ENCODE peak calls at places on chromosomes 6 and 20, in seven cellular contexts. One of them, this sample, is unnamed.

GRCh38 chr6:56863366-56863765 is 91.5 kb upstream of the BEND6 start:
- DNase-seq in uterus: no peak
- DNase-seq in left ventricle myocardium inferior: no peak
- DNase-seq in Calu3: peak; percentile 30
- DNase-seq in GM06990: no peak
- DNase-seq in RWPE1: peak; percentile 89
- DNase-seq in IMR-90: peak; percentile 89
- DNase-seq in this sample: no peak

GRCh38 chr20:51461306-51461705 is 81.2 kb downstream of the NFATC2 start:
- DNase-seq in uterus: no peak
- DNase-seq in left ventricle myocardium inferior: no peak
- DNase-seq in Calu3: no peak
- DNase-seq in GM06990: no peak
- DNase-seq in RWPE1: no peak
- DNase-seq in IMR-90: no peak
- DNase-seq in this sample: no peak

GRCh38 chr6:111481836-111482235 is 1.2 kb downstream of the REV3L start:
- DNase-seq in uterus: no peak
- DNase-seq in left ventricle myocardium inferior: no peak
- DNase-seq in Calu3: no peak
- DNase-seq in GM06990: no peak
- DNase-seq in RWPE1: no peak
- DNase-seq in IMR-90: peak; percentile 11
- DNase-seq in this sample: no peak

GRCh38 chr20:1838479-1839279 is 56.5 kb upstream of the SIRPA start:
- DNase-seq in uterus: no peak
- DNase-seq in left ventricle myocardium inferior: no peak
- DNase-seq in Calu3: no peak
- DNase-seq in GM06990: no peak
- DNase-seq in RWPE1: no peak
- DNase-seq in IMR-90: no peak
- DNase-seq in this sample: no peak

GRCh38 chr20:16415079-16415478 is 158.2 kb downstream of the KIF16B start:
- DNase-seq in uterus: no peak
- DNase-seq in left ventricle myocardium inferior: no peak
- DNase-seq in Calu3: no peak
- DNase-seq in GM06990: no peak
- DNase-seq in RWPE1: no peak
- DNase-seq in IMR-90: peak; percentile 54
- DNase-seq in this sample: no peak

GRCh38 chr20:23159256-23159922 is 73.3 kb upstream of the CD93 start:
- DNase-seq in uterus: no peak
- DNase-seq in left ventricle myocardium inferior: no peak
- DNase-seq in Calu3: no peak
- DNase-seq in GM06990: no peak
- DNase-seq in RWPE1: no peak
- DNase-seq in IMR-90: no peak
- DNase-seq in this sample: no peak

GRCh38 chr6:40923326-40923725 is 115.7 kb downstream of the UNC5CL start:
- DNase-seq in uterus: no peak
- DNase-seq in left ventricle myocardium inferior: no peak
- DNase-seq in Calu3: no peak
- DNase-seq in GM06990: no peak
- DNase-seq in RWPE1: no peak
- DNase-seq in IMR-90: no peak
- DNase-seq in this sample: no peak

GRCh38 chr20:46057856-46058655 is 29.0 kb downstream of the SLC12A5 start:
- DNase-seq in uterus: peak; percentile 24
- DNase-seq in left ventricle myocardium inferior: peak; percentile 51
- DNase-seq in Calu3: no peak
- DNase-seq in GM06990: no peak
- DNase-seq in RWPE1: peak; percentile 32
- DNase-seq in IMR-90: peak; percentile 47
- DNase-seq in this sample: no peak

GRCh38 chr6:35181933-35182612 is 31.7 kb upstream of the SCUBE3 start:
- DNase-seq in uterus: peak; percentile 19
- DNase-seq in left ventricle myocardium inferior: peak; percentile 57
- DNase-seq in Calu3: peak; percentile 85
- DNase-seq in GM06990: peak; percentile 20
- DNase-seq in RWPE1: peak; percentile 78
- DNase-seq in IMR-90: peak; percentile 61
- DNase-seq in this sample: peak; percentile 34

GRCh38 chr6:126620747-126621146 is 280.8 kb downstream of the CENPW start:
- DNase-seq in uterus: no peak
- DNase-seq in left ventricle myocardium inferior: no peak
- DNase-seq in Calu3: no peak
- DNase-seq in GM06990: no peak
- DNase-seq in RWPE1: no peak
- DNase-seq in IMR-90: no peak
- DNase-seq in this sample: no peak

GRCh38 chr20:266604-267562 is 9.4 kb downstream of the DEFB132 start:
- DNase-seq in uterus: peak; percentile 83
- DNase-seq in left ventricle myocardium inferior: peak; percentile 86
- DNase-seq in Calu3: peak; percentile 87
- DNase-seq in GM06990: peak; percentile 88
- DNase-seq in RWPE1: peak; percentile 82
- DNase-seq in IMR-90: peak; percentile 62
- DNase-seq in this sample: peak; percentile 96

GRCh38 chr6:39770476-39770875 is 21.7 kb upstream of the DAAM2 start:
- DNase-seq in uterus: no peak
- DNase-seq in left ventricle myocardium inferior: no peak
- DNase-seq in Calu3: no peak
- DNase-seq in GM06990: no peak
- DNase-seq in RWPE1: no peak
- DNase-seq in IMR-90: no peak
- DNase-seq in this sample: no peak

GRCh38 chr6:35287671-35288396 is 9.8 kb upstream of the DEF6 start:
- DNase-seq in uterus: no peak
- DNase-seq in left ventricle myocardium inferior: no peak
- DNase-seq in Calu3: no peak
- DNase-seq in GM06990: no peak
- DNase-seq in RWPE1: no peak
- DNase-seq in IMR-90: peak; percentile 91
- DNase-seq in this sample: no peak

GRCh38 chr6:52551483-52552277 is 25.2 kb downstream of the TRAM2 start:
- DNase-seq in uterus: peak; percentile 40
- DNase-seq in left ventricle myocardium inferior: peak; percentile 58
- DNase-seq in Calu3: peak; percentile 54
- DNase-seq in GM06990: no peak
- DNase-seq in RWPE1: peak; percentile 87
- DNase-seq in IMR-90: peak; percentile 91
- DNase-seq in this sample: no peak

GRCh38 chr6:15941168-15941567 is 187.7 kb upstream of the MYLIP start:
- DNase-seq in uterus: no peak
- DNase-seq in left ventricle myocardium inferior: no peak
- DNase-seq in Calu3: no peak
- DNase-seq in GM06990: no peak
- DNase-seq in RWPE1: no peak
- DNase-seq in IMR-90: no peak
- DNase-seq in this sample: no peak

DNA sequence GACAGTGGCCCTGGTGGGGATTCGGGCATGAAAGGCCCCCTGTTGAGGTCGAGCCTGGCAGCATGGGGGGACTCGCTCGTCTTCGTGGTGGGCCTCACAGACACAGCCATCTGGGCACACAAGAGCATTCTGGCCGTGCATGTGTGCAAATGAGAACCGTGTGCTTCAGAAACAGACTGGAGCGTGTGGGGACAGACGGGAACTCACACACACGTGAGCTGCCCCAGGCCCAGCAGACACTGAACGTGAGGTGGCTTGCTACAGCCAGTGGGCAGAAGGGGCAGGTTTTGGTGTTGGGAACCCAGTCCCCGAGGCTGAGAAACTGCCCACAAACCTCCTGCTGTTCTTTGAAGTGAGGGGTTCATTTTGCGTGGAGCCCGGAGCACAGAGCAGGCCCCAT is 38.6 kb upstream of the BHLHE23 start:
- DNase-seq in uterus: no peak
- DNase-seq in left ventricle myocardium inferior: no peak
- DNase-seq in Calu3: no peak
- DNase-seq in GM06990: no peak
- DNase-seq in RWPE1: no peak
- DNase-seq in IMR-90: no peak
- DNase-seq in this sample: no peak
- TF ChIP-seq CTCF in uterus: no peak
- TF ChIP-seq CTCF in left ventricle myocardium inferior: no peak
- TF ChIP-seq CTCF in Calu3: no peak
- TF ChIP-seq CTCF in GM06990: no peak
- TF ChIP-seq CTCF in RWPE1: no peak
- TF ChIP-seq CTCF in IMR-90: no peak
- TF ChIP-seq CTCF in this sample: no peak

DNA sequence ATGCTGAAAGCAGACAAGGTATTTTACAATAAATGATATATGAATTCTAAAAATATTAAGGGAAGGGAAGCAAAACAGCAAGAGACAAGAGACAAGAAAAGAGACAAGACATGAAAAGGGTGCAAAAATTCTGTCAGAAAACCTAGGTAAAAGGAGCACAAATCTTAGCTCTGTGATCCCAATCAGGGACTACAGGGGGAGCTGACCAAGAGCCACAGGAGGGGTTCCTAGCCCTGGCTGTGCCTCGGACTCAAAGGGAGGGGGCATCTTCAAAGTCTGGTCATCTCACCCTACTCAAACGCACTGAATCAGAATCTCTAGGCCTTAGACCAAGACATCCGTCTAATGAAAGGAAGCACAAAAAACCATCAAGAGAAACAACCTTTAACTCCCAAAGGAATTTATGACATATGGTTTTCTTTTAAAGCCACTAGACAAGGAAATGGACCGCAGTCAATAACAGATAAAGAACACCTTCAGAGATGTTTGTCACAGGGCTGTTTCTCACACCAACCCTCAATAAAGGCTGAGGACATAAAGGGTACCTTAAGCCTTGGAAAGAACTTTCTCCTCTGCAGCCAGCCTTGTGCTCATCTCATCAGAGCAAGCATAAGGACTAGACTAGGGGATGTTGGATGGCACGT is 130.4 kb upstream of the CDYL start:
- DNase-seq in uterus: no peak
- DNase-seq in left ventricle myocardium inferior: no peak
- DNase-seq in Calu3: no peak
- DNase-seq in GM06990: no peak
- DNase-seq in RWPE1: no peak
- DNase-seq in IMR-90: no peak
- DNase-seq in this sample: no peak
- TF ChIP-seq CTCF in uterus: no peak
- TF ChIP-seq CTCF in left ventricle myocardium inferior: no peak
- TF ChIP-seq CTCF in Calu3: no peak
- TF ChIP-seq CTCF in GM06990: no peak
- TF ChIP-seq CTCF in RWPE1: no peak
- TF ChIP-seq CTCF in IMR-90: peak; percentile 5
- TF ChIP-seq CTCF in this sample: no peak

GRCh38 chr6:138529510-138529909 is 30.2 kb upstream of the NHSL1 start:
- DNase-seq in uterus: no peak
- DNase-seq in left ventricle myocardium inferior: no peak
- DNase-seq in Calu3: no peak
- DNase-seq in GM06990: no peak
- DNase-seq in RWPE1: no peak
- DNase-seq in IMR-90: no peak
- DNase-seq in this sample: no peak

GRCh38 chr6:138528986-138529385 is 29.7 kb upstream of the NHSL1 start:
- DNase-seq in uterus: no peak
- DNase-seq in left ventricle myocardium inferior: no peak
- DNase-seq in Calu3: no peak
- DNase-seq in GM06990: no peak
- DNase-seq in RWPE1: no peak
- DNase-seq in IMR-90: no peak
- DNase-seq in this sample: no peak

GRCh38 chr6:138526822-138527235 is 27.5 kb upstream of the NHSL1 start:
- DNase-seq in uterus: no peak
- DNase-seq in left ventricle myocardium inferior: no peak
- DNase-seq in Calu3: no peak
- DNase-seq in GM06990: no peak
- DNase-seq in RWPE1: no peak
- DNase-seq in IMR-90: no peak
- DNase-seq in this sample: no peak

GRCh38 chr6:138527376-138528092 is 28.2 kb upstream of the NHSL1 start:
- DNase-seq in uterus: no peak
- DNase-seq in left ventricle myocardium inferior: no peak
- DNase-seq in Calu3: no peak
- DNase-seq in GM06990: no peak
- DNase-seq in RWPE1: no peak
- DNase-seq in IMR-90: no peak
- DNase-seq in this sample: no peak

GRCh38 chr6:138528137-138528536 is 28.8 kb upstream of the NHSL1 start:
- DNase-seq in uterus: no peak
- DNase-seq in left ventricle myocardium inferior: no peak
- DNase-seq in Calu3: no peak
- DNase-seq in GM06990: no peak
- DNase-seq in RWPE1: no peak
- DNase-seq in IMR-90: peak; percentile 34
- DNase-seq in this sample: no peak
- TF ChIP-seq CTCF in uterus: no peak
- TF ChIP-seq CTCF in left ventricle myocardium inferior: no peak
- TF ChIP-seq CTCF in Calu3: no peak
- TF ChIP-seq CTCF in GM06990: no peak
- TF ChIP-seq CTCF in RWPE1: no peak
- TF ChIP-seq CTCF in IMR-90: no peak
- TF ChIP-seq CTCF in this sample: no peak

DNA sequence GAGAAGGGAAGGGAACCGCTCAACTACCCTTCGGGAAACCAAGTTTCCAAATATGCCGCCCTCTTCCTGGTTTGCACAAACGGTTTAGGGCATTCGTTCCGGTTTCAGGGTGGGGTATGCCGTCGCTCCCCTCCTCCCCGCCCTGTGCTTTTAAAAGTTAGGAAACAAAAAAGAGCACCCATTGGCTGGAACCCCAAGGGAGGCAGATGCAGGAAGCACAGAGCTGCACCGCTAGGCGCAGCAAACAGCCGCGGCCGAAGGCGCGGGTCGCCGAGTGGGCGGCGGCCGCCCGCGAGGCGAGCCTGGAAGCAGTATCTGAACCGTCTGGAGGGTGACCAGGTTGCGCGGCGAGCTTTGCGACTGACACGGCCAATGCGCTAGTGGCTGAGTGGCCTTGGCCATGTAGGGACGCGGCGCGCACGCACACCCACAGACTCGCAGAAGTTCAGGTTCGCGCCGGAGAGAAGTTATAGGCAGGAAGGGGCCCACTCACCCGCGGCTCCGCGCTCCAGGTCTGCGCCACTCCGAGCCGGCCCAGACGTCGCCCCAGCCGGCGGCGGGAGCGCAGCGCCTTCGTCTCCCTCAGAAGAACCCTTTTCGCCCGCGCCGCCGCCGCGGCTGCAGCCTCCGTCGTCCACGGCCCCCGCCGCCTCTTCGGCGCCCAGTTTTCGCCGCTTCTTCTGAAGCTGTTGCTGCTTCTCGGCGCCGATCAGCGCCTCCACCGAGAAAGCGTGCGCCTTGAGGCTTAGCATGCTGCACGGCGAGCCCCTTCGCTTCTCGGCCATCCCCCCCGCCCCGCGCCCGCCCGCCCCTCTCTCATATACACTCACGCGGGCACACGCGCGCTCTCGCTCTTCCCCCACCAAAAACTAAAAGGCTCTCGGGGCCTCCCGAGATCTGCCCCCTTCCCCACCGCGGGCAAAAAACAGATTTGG is 734 bp downstream of the TBX18 start:
- DNase-seq in uterus: no peak
- DNase-seq in left ventricle myocardium inferior: peak; percentile 64
- DNase-seq in Calu3: peak; percentile 81
- DNase-seq in GM06990: peak; percentile 59
- DNase-seq in RWPE1: peak; percentile 85
- DNase-seq in IMR-90: peak; percentile 14
- DNase-seq in this sample: peak; percentile 61
- TF ChIP-seq CTCF in uterus: no peak
- TF ChIP-seq CTCF in left ventricle myocardium inferior: no peak
- TF ChIP-seq CTCF in Calu3: no peak
- TF ChIP-seq CTCF in GM06990: no peak
- TF ChIP-seq CTCF in RWPE1: peak; percentile 11
- TF ChIP-seq CTCF in IMR-90: no peak
- TF ChIP-seq CTCF in this sample: no peak